ENCODE peak calls at places on chromosome 18, in six cellular contexts. N is A549, S is ovary, H is right lobe of liver, A is heart left ventricle, P is IMR-90. W is an unnamed sample.

GRCh38 chr18:67783215-67783946 is 266.9 kb upstream of the DSEL start:
- DNase-seq in N (no peak), S (no peak), H (no peak), A (no peak), P (peak), W (no peak)

GRCh38 chr18:31679806-31680793 is 4.3 kb downstream of the B4GALT6 start:
- DNase-seq in N (no peak), S (no peak), H (no peak), A (no peak), P (no peak), W (no peak)

GRCh38 chr18:26621161-26622026 is 73.0 kb upstream of the KCTD1 start:
- DNase-seq in N (peak), S (no peak), H (peak), A (peak), P (no peak), W (no peak)

GRCh38 chr18:69177702-69178101 is 223.0 kb upstream of the DOK6 start:
- DNase-seq in N (no peak), S (no peak), H (no peak), A (no peak), P (peak), W (no peak)

GRCh38 chr18:79047556-79048244 is 21.5 kb upstream of the ATP9B start:
- DNase-seq in N (no peak), S (no peak), H (no peak), A (no peak), P (no peak), W (no peak)

GRCh38 chr18:24373331-24373730 is 24.3 kb downstream of the OSBPL1A start:
- DNase-seq in N (no peak), S (no peak), H (no peak), A (no peak), P (peak), W (no peak)

GRCh38 chr18:79796016-79796415 is 1.7 kb upstream of the KCNG2 start:
- DNase-seq in N (no peak), S (no peak), H (no peak), A (peak), P (no peak), W (no peak)

GRCh38 chr18:31241900-31242409 is 76.0 kb upstream of the DSG1 start:
- DNase-seq in N (peak), S (no peak), H (no peak), A (no peak), P (peak), W (no peak)

GRCh38 chr18:80193701-80194100 is 53.6 kb downstream of the PARD6G start:
- DNase-seq in N (no peak), S (no peak), H (no peak), A (no peak), P (no peak), W (no peak)

GRCh38 chr18:6881034-6881800 is 151.7 kb downstream of the ARHGAP28 start:
- DNase-seq in N (no peak), S (no peak), H (no peak), A (no peak), P (peak), W (no peak)

GRCh38 chr18:51391731-51392130 is 194.2 kb upstream of the MEX3C start:
- DNase-seq in N (no peak), S (no peak), H (no peak), A (no peak), P (no peak), W (no peak)

GRCh38 chr18:67694787-67695186 is 178.3 kb upstream of the DSEL start:
- DNase-seq in N (no peak), S (no peak), H (no peak), A (no peak), P (peak), W (no peak)

GRCh38 chr18:78878335-78878734 is 101.3 kb upstream of the SALL3 start:
- DNase-seq in N (no peak), S (no peak), H (no peak), A (no peak), P (no peak), W (peak)

GRCh38 chr18:74375999-74376398 is 60.4 kb downstream of the C18orf63 start:
- DNase-seq in N (peak), S (no peak), H (no peak), A (no peak), P (peak), W (no peak)

GRCh38 chr18:54807303-54807702 is 21.0 kb upstream of the RAB27B start:
- DNase-seq in N (no peak), S (no peak), H (no peak), A (no peak), P (no peak), W (no peak)

GRCh38 chr18:23824704-23825103 is 135.5 kb downstream of the LAMA3 start:
- DNase-seq in N (no peak), S (no peak), H (no peak), A (no peak), P (peak), W (no peak)

GRCh38 chr18:45780568-45780967 is 44.9 kb upstream of the SIGLEC15 start:
- DNase-seq in N (no peak), S (no peak), H (no peak), A (no peak), P (peak), W (no peak)

GRCh38 chr18:50286391-50287027 is 983 bp downstream of the CXXC1 start:
- DNase-seq in N (no peak), S (peak), H (peak), A (peak), P (peak), W (no peak)

GRCh38 chr18:53426656-53427055 is 797.8 kb downstream of the MBD2 start:
- DNase-seq in N (no peak), S (no peak), H (no peak), A (no peak), P (no peak), W (no peak)

GRCh38 chr18:59957957-59958356 is 58.2 kb downstream of the PMAIP1 start:
- DNase-seq in N (no peak), S (no peak), H (peak), A (peak), P (peak), W (no peak)

GRCh38 chr18:26429535-26429934 is 118.8 kb downstream of the KCTD1 start:
- DNase-seq in N (peak), S (no peak), H (no peak), A (no peak), P (peak), W (peak)

GRCh38 chr18:78825168-78825567 is 154.4 kb upstream of the SALL3 start:
- DNase-seq in N (no peak), S (no peak), H (no peak), A (no peak), P (no peak), W (no peak)

GRCh38 chr18:7592305-7593071 is 25.4 kb downstream of the PTPRM start:
- DNase-seq in N (no peak), S (no peak), H (no peak), A (no peak), P (no peak), W (no peak)

GRCh38 chr18:46680784-46681695 is 24.0 kb upstream of the LOXHD1 start:
- DNase-seq in N (no peak), S (no peak), H (no peak), A (no peak), P (no peak), W (no peak)

GRCh38 chr18:13611058-13611615 is 115.2 kb downstream of the FAM210A start:
- DNase-seq in N (no peak), S (no peak), H (no peak), A (peak), P (peak), W (no peak)

GRCh38 chr18:60245096-60245495 is 127.5 kb downstream of the MC4R start:
- DNase-seq in N (no peak), S (no peak), H (no peak), A (no peak), P (no peak), W (no peak)

GRCh38 chr18:74515620-74516231 is 18.6 kb upstream of the CNDP1 start:
- DNase-seq in N (no peak), S (no peak), H (no peak), A (no peak), P (no peak), W (no peak)

GRCh38 chr18:52439457-52439856 is 99.5 kb downstream of the DCC start:
- DNase-seq in N (no peak), S (no peak), H (no peak), A (no peak), P (no peak), W (no peak)

GRCh38 chr18:67586101-67586500 is 69.6 kb upstream of the DSEL start:
- DNase-seq in N (no peak), S (no peak), H (no peak), A (no peak), P (no peak), W (no peak)

GRCh38 chr18:42707080-42707479 is 408.4 kb downstream of the RIT2 start:
- DNase-seq in N (no peak), S (no peak), H (no peak), A (no peak), P (no peak), W (no peak)

GRCh38 chr18:45916302-45916701 is 50.8 kb downstream of the EPG5 start:
- DNase-seq in N (no peak), S (no peak), H (no peak), A (no peak), P (no peak), W (no peak)

GRCh38 chr18:23099621-23100020 is 35.7 kb upstream of the CABLES1 start:
- DNase-seq in N (peak), S (no peak), H (no peak), A (no peak), P (no peak), W (no peak)

GRCh38 chr18:12645751-12646203 is 12.1 kb downstream of the SPIRE1 start:
- DNase-seq in N (no peak), S (no peak), H (no peak), A (peak), P (peak), W (no peak)

GRCh38 chr18:77000527-77000926 is 132.1 kb downstream of the MBP start:
- DNase-seq in N (peak), S (peak), H (peak), A (peak), P (peak), W (peak)

GRCh38 chr18:12028674-12029073 is 47.4 kb downstream of the IMPA2 start:
- DNase-seq in N (no peak), S (no peak), H (no peak), A (no peak), P (no peak), W (peak)

GRCh38 chr18:46416706-46417638 is 240.0 kb downstream of the LOXHD1 start:
- DNase-seq in N (no peak), S (no peak), H (no peak), A (no peak), P (no peak), W (no peak)

GRCh38 chr18:70289351-70290330 is 796 bp downstream of the SOCS6 start:
- DNase-seq in N (no peak), S (peak), H (peak), A (peak), P (peak), W (no peak)

GRCh38 chr18:10528439-10528838 is 2.6 kb downstream of the NAPG start:
- DNase-seq in N (no peak), S (no peak), H (no peak), A (no peak), P (no peak), W (no peak)

GRCh38 chr18:10524507-10525425 is 1.1 kb upstream of the NAPG start:
- DNase-seq in N (no peak), S (no peak), H (no peak), A (no peak), P (peak), W (no peak)

GRCh38 chr18:10526211-10526949 is 553 bp downstream of the NAPG start:
- DNase-seq in N (peak), S (peak), H (peak), A (peak), P (peak), W (peak)

GRCh38 chr18:10523544-10523943 is 2.3 kb upstream of the NAPG start:
- DNase-seq in N (no peak), S (no peak), H (no peak), A (no peak), P (no peak), W (no peak)

GRCh38 chr18:10525563-10526210 is at the start of gene NAPG:
- DNase-seq in N (peak), S (peak), H (peak), A (peak), P (peak), W (peak)
- TF ChIP-seq POLR2A in N (peak), S (peak), H (peak), A (no peak), P (peak), W (peak)

GRCh38 chr18:35862115-35862640 is 110.3 kb upstream of the RMP24 start:
- DNase-seq in N (no peak), S (no peak), H (no peak), A (no peak), P (no peak), W (no peak)

GRCh38 chr18:35856178-35856577 is 116.3 kb upstream of the RMP24 start:
- DNase-seq in N (no peak), S (no peak), H (no peak), A (no peak), P (no peak), W (no peak)

GRCh38 chr18:35861367-35862114 is 110.9 kb upstream of the RMP24 start:
- DNase-seq in N (no peak), S (no peak), H (no peak), A (peak), P (no peak), W (no peak)
- H3K27ac ChIP-seq in N (no peak), S (no peak), H (no peak), A (peak), P (no peak), W (no peak)

GRCh38 chr18:8602040-8602439 is 7.2 kb upstream of the RAB12 start:
- DNase-seq in N (no peak), S (no peak), H (no peak), A (no peak), P (no peak), W (no peak)

GRCh38 chr18:8605974-8606373 is 3.3 kb upstream of the RAB12 start:
- DNase-seq in N (no peak), S (no peak), H (no peak), A (no peak), P (no peak), W (no peak)

GRCh38 chr18:8602557-8602956 is 6.7 kb upstream of the RAB12 start:
- DNase-seq in N (no peak), S (no peak), H (no peak), A (no peak), P (no peak), W (no peak)

GRCh38 chr18:8603663-8604520 is 5.3 kb upstream of the RAB12 start:
- DNase-seq in N (no peak), S (no peak), H (no peak), A (no peak), P (no peak), W (no peak)

DNA sequence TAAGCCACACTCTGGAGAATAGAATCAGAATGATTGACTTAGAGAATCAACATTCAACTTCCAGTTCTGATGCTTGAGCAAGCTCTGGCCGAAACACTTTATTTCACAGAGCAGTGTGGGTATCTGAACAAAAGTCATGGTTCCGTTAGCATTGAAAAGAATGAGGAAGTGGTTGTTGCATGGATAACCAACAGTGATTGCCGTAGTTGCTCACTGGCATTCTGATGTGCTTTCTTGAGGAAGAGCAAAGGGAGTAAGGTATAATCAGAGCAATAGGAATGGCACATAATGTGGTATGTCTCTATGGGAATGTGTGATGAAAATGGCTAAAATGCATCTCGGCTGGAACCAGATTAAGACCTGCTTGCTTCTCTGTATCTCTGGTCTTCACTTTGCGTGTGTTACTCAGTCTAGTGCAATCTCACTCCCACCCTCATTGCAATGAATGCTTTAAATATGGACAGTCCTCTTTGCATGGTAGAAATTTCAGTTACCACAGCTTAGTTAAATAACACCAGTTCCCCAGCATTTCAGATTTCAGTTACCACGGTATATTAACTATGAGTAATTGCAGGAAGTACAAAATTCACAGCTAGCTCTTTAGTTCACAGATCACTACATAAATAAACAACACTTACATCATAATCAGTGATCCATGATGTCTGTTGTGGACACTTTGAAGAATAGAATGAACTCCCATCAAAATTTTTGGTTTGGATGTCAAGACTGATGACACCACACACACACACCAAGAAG is 7.8 kb upstream of the RAB12 start:
- DNase-seq in N (no peak), S (no peak), H (no peak), A (no peak), P (no peak), W (no peak)
- TF ChIP-seq POLR2A in N (no peak), S (no peak), H (no peak), A (no peak), P (no peak), W (no peak)

GRCh38 chr18:3595282-3596273 is 145.6 kb downstream of the TGIF1 start:
- DNase-seq in N (no peak), S (no peak), H (no peak), A (no peak), P (peak), W (no peak)
- H3K27ac ChIP-seq in N (peak), S (peak), H (peak), A (peak), P (peak), W (peak)

GRCh38 chr18:35334183-35334582 is 10.0 kb downstream of the ZNF24 start:
- DNase-seq in N (no peak), S (no peak), H (no peak), A (no peak), P (no peak), W (no peak)
- TF ChIP-seq POLR2A in N (no peak), S (no peak), H (no peak), A (no peak), P (no peak), W (no peak)

GRCh38 chr18:44687421-44687820 is 6.7 kb downstream of the SETBP1 start:
- DNase-seq in N (no peak), S (no peak), H (no peak), A (no peak), P (no peak), W (no peak)

GRCh38 chr18:44686156-44686555 is 5.5 kb downstream of the SETBP1 start:
- DNase-seq in N (no peak), S (no peak), H (no peak), A (no peak), P (no peak), W (no peak)

GRCh38 chr18:44682871-44683221 is 2.2 kb downstream of the SETBP1 start:
- DNase-seq in N (no peak), S (peak), H (no peak), A (no peak), P (no peak), W (no peak)

GRCh38 chr18:44683566-44683965 is 2.9 kb downstream of the SETBP1 start:
- DNase-seq in N (no peak), S (no peak), H (no peak), A (no peak), P (no peak), W (no peak)

GRCh38 chr18:44685296-44685695 is 4.6 kb downstream of the SETBP1 start:
- DNase-seq in N (no peak), S (no peak), H (no peak), A (no peak), P (no peak), W (no peak)
- H3K27ac ChIP-seq in N (no peak), S (no peak), H (no peak), A (no peak), P (no peak), W (no peak)

DNA sequence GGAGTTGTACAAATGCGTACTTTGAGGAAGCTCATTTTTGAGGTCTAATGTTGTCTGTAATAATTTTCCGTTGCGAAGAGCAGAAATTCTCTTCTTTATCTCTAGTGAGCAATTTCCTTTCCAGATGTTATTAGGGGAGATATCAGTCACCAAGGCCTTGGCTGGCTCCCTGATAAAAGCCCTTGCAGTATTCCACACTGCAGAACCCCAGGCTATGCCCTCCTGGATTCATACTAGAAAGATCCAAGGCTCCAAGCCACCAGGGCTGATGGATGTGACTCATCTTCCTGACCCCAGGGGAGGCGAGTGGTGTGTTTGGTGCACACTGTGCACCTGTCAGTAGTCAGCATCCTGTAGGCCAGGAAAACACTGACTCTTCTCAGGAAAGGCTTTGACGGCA is 34.7 kb downstream of the INO80C start:
- DNase-seq in N (no peak), S (no peak), H (no peak), A (peak), P (no peak), W (no peak)
- TF ChIP-seq POLR2A in N (no peak), S (no peak), H (no peak), A (no peak), P (no peak), W (no peak)

GRCh38 chr18:61921621-61922235 is 28.9 kb upstream of the RNF152 start:
- DNase-seq in N (no peak), S (no peak), H (no peak), A (no peak), P (peak), W (no peak)
- H3K27ac ChIP-seq in N (no peak), S (no peak), H (no peak), A (no peak), P (no peak), W (no peak)

DNA sequence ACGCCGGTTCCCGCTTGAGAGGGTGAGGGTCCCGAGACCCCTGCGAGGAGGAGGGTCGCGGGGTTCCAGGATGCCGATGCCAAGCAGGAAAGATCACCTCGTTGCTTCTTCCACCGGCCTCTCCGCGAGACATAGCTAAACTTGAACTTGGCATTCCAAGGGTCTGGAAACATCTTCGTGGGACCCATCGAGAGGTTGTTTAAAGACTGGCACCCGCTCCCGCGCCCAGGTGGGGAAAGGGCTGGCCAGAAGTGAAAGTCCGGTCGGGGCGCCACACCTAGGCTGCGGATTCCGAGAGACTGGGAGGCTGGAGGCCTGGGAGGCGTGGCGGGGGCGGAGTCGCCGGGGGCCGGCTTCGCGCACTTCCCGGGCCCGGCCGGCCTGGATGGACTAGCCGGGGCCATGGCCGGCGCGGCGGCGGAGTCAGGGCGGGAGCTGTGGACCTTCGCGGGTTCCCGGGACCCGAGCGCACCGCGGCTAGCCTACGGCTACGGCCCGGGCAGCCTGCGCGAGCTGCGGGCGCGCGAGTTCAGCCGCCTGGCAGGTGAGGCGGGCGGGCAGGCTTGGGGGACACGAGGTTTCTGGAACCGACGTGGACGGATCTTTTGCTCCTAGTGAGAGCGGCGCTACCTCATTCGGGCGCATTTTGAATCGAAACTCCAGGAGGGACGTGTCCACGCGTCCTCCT is at the start of gene MOCOS:
- DNase-seq in N (peak), S (peak), H (peak), A (peak), P (peak), W (peak)
- TF ChIP-seq POLR2A in N (peak), S (peak), H (peak), A (no peak), P (peak), W (no peak)